ENCODE peak calls at places on chromosomes 12 and 14, in five cellular contexts. M, L, O, P and D are unnamed samples.
A peak's percentile ranks its signal among the peaks of the same experiment; 100 is the strongest.

GRCh38 chr12:130007771-130008170 is 103.9 kb upstream of the TMEM132D start:
- DNase-seq in L (no peak), P (no peak), M (no peak), O (no peak), D (no peak)

GRCh38 chr12:116164263-116164817 is 113.2 kb downstream of the MED13L start:
- DNase-seq in L (no peak), P (peak; percentile 31), M (no peak), O (no peak), D (peak; percentile 42)

GRCh38 chr14:64760146-64760755 is 56.0 kb downstream of the PLEKHG3 start:
- DNase-seq in L (peak; percentile 81), M (peak; percentile 83), P (peak; percentile 11), O (peak; percentile 30), D (peak; percentile 15)

GRCh38 chr14:87149583-87150354 is 843.2 kb downstream of the GALC start:
- DNase-seq in O (peak; percentile 23), M (no peak), L (peak; percentile 85), P (peak; percentile 80), D (peak; percentile 77)

GRCh38 chr14:93579178-93579577 is 148.4 kb downstream of the UNC79 start:
- DNase-seq in O (no peak), L (no peak), P (no peak), M (no peak), D (no peak)

GRCh38 chr14:85254718-85255117 is 275.2 kb upstream of the FLRT2 start:
- DNase-seq in L (no peak), O (no peak), M (no peak), P (peak; percentile 24), D (no peak)

GRCh38 chr12:67671892-67672291 is 23.3 kb downstream of the DYRK2 start:
- DNase-seq in O (no peak), L (no peak), M (no peak), P (no peak), D (no peak)

GRCh38 chr12:53965251-53966069 is 7.5 kb upstream of the HOXC11 start:
- DNase-seq in O (no peak), L (peak; percentile 91), M (no peak), P (no peak), D (no peak)

GRCh38 chr12:109759076-109759420 is 45.4 kb downstream of the FAM222A start:
- DNase-seq in L (peak; percentile 32), O (no peak), P (no peak), M (no peak), D (no peak)

GRCh38 chr12:57009949-57010626 is 3.7 kb upstream of the ZBTB39 start:
- DNase-seq in P (no peak), O (no peak), L (no peak), M (no peak), D (no peak)

DNA sequence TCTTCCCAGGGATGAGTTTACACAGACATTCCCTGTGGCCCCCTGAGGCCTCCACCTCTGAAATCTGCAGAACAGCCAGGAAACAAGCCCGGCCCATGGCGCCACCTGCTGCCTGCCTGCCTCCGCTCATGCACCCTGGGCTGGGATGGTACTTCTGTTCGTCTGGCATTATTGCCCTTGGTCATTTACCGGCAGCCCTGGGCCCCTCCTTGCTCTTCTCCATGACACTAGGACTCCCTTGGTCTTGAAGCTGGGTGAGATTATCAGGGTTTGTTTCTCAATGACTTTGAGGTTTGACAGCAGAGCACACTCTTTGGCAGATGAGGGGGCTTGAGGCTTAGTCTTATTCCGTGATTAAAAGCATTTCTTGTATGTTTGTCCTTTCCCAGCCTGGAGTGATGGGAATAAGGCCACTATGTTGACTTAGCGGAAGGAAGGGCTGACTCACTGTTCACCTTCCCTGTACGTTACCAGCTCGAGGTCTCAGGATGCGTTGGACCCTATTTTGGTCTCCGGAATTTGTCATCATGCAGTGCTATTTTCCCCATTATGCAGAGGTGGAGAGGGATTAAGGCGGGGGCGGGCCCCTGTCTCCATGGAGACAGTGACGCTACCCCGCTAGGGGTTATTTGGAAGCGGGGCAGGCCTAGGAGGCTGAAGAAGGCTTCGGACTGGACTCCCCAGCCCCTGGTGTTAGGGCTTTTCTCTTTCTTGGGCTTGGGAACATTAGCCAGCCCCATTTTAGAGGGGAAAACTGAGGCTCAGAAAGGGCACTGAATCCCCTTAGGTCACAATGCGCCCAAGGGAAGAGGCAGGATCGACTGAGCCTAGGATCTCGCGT is 709 bp upstream of the PEX5 start:
- DNase-seq in O (peak; percentile 61), L (peak; percentile 96), P (peak; percentile 50), M (peak; percentile 85), D (peak; percentile 75)
- H3K27ac ChIP-seq in O (peak overlapping the region; percentile 76), L (no peak overlapping the region), P (peak overlapping the region; percentile 90), M (no peak overlapping the region), D (peak overlapping the region; percentile 93)

DNA sequence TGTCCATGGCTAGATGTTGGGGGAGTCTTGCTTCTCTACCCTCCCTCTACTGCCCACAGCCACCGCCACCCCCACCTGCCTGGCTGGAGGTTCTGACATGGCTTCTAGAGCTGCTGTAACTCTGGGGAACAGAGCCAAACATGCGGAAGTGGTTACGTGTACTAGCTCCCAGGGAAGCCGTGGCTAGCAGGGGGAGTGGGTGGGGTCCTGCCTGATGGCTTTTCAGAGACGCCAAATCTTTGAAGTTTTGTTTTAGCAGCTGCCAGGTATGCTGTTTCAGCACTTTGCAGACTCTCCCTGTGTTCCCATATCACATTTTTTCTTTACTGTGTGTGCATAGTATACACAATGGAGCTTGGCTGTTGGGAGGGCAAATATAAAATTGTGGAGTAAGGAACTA is 150.3 kb downstream of the TGFB3 start:
- DNase-seq in P (peak; percentile 75), L (no peak), M (no peak), O (peak; percentile 53), D (peak; percentile 88)
- H2AFZ ChIP-seq in P (no peak overlapping the region), L (no peak overlapping the region), M (no peak overlapping the region), O (peak overlapping the region; percentile 72), D (peak overlapping the region; percentile 24)

DNA sequence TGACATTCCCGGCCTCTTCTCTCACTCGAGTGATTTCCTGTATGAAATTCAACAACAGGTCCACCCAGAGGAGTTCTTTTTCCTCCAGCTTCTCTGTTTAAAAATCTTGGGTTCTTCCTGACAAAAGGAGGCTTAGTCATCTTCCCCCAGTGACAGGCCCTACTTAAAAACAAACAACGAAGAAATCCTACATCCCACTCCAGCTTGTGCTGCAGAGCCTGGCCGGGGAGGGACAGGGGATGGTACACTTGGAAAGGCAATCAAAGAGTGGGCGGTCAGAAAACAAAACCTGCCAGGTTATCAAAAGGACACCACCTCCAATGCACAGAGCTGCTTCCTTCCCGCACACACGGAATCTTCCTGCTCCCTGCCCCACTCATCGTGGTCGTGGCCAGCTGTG is 101.3 kb downstream of the CACNA1C start:
- DNase-seq in M (no peak), P (peak; percentile 81), L (no peak), O (no peak), D (peak; percentile 73)
- H3K9ac ChIP-seq in M (no peak overlapping the region), P (no peak overlapping the region), L (no peak overlapping the region), O (no peak overlapping the region), D (peak overlapping the region; percentile 26)

GRCh38 chr14:105089746-105090492 is 24.7 kb upstream of the GPR132 start:
- DNase-seq in O (no peak), P (no peak), M (no peak), L (no peak), D (no peak)
- H3K27ac ChIP-seq in O (no peak overlapping the region), P (no peak overlapping the region), M (no peak overlapping the region), L (no peak overlapping the region), D (no peak overlapping the region)

GRCh38 chr12:112107728-112108447 is 695 bp downstream of the NAA25 start:
- DNase-seq in M (peak; percentile 86), P (no peak), L (peak; percentile 41), O (no peak), D (no peak)
- H2AFZ ChIP-seq in M (no peak overlapping the region), P (peak overlapping the region; percentile 95), L (no peak overlapping the region), O (peak overlapping the region; percentile 96), D (peak overlapping the region; percentile 93)